ENCODE peak calls at places on chromosomes 16 and 17, in six cellular contexts. One of them, this sample, is unnamed.
A peak's percentile ranks its signal among the peaks of the same experiment; 100 is the strongest.

GRCh38 chr17:83173997-83174858 is 94.8 kb downstream of the METRNL start:
- DNase-seq in thoracic aorta: no peak
- DNase-seq in GM23338: no peak
- DNase-seq in psoas muscle: peak; percentile 59
- DNase-seq in left ventricle myocardium inferior: no peak
- DNase-seq in dorsolateral prefrontal cortex: no peak
- DNase-seq in this sample: no peak

GRCh38 chr16:80569440-80570105 is 28.8 kb downstream of the DYNLRB2 start:
- DNase-seq in thoracic aorta: no peak
- DNase-seq in GM23338: no peak
- DNase-seq in psoas muscle: no peak
- DNase-seq in left ventricle myocardium inferior: no peak
- DNase-seq in dorsolateral prefrontal cortex: no peak
- DNase-seq in this sample: peak; percentile 35

GRCh38 chr16:22638393-22639206 is 127.9 kb downstream of the NPIPB5 start:
- DNase-seq in thoracic aorta: no peak
- DNase-seq in GM23338: no peak
- DNase-seq in psoas muscle: no peak
- DNase-seq in left ventricle myocardium inferior: no peak
- DNase-seq in dorsolateral prefrontal cortex: no peak
- DNase-seq in this sample: no peak

GRCh38 chr17:21033350-21033749 is 9.5 kb downstream of the USP22 start:
- DNase-seq in thoracic aorta: no peak
- DNase-seq in GM23338: no peak
- DNase-seq in psoas muscle: no peak
- DNase-seq in left ventricle myocardium inferior: no peak
- DNase-seq in dorsolateral prefrontal cortex: no peak
- DNase-seq in this sample: no peak

GRCh38 chr16:4847774-4848587 is 700 bp downstream of the UBN1 start:
- DNase-seq in thoracic aorta: no peak
- DNase-seq in GM23338: peak; percentile 55
- DNase-seq in psoas muscle: peak; percentile 70
- DNase-seq in left ventricle myocardium inferior: peak; percentile 47
- DNase-seq in dorsolateral prefrontal cortex: peak; percentile 16
- DNase-seq in this sample: peak; percentile 29

GRCh38 chr17:44219636-44220210 is at the start of gene UBTF:
- DNase-seq in thoracic aorta: no peak
- DNase-seq in GM23338: peak; percentile 75
- DNase-seq in psoas muscle: peak; percentile 71
- DNase-seq in left ventricle myocardium inferior: peak; percentile 80
- DNase-seq in dorsolateral prefrontal cortex: peak; percentile 36
- DNase-seq in this sample: peak; percentile 81

GRCh38 chr16:66858740-66859396 is 14.7 kb downstream of the CA7 start:
- DNase-seq in thoracic aorta: no peak
- DNase-seq in GM23338: no peak
- DNase-seq in psoas muscle: peak; percentile 73
- DNase-seq in left ventricle myocardium inferior: peak; percentile 71
- DNase-seq in dorsolateral prefrontal cortex: peak; percentile 36
- DNase-seq in this sample: no peak

GRCh38 chr17:52532373-52532772 is 373.9 kb upstream of the CA10 start:
- DNase-seq in thoracic aorta: no peak
- DNase-seq in GM23338: no peak
- DNase-seq in psoas muscle: no peak
- DNase-seq in left ventricle myocardium inferior: no peak
- DNase-seq in dorsolateral prefrontal cortex: no peak
- DNase-seq in this sample: no peak

GRCh38 chr17:50150354-50151040 is at the start of gene PPP1R9B:
- DNase-seq in thoracic aorta: no peak
- DNase-seq in GM23338: no peak
- DNase-seq in psoas muscle: no peak
- DNase-seq in left ventricle myocardium inferior: no peak
- DNase-seq in dorsolateral prefrontal cortex: no peak
- DNase-seq in this sample: no peak

GRCh38 chr17:11240041-11240801 is 792 bp upstream of the SHISA6 start:
- DNase-seq in thoracic aorta: no peak
- DNase-seq in GM23338: peak; percentile 39
- DNase-seq in psoas muscle: peak; percentile 34
- DNase-seq in left ventricle myocardium inferior: no peak
- DNase-seq in dorsolateral prefrontal cortex: peak; percentile 20
- DNase-seq in this sample: no peak

GRCh38 chr16:49734330-49734729 is 121.6 kb downstream of the ZNF423 start:
- DNase-seq in thoracic aorta: no peak
- DNase-seq in GM23338: no peak
- DNase-seq in psoas muscle: peak; percentile 47
- DNase-seq in left ventricle myocardium inferior: peak; percentile 58
- DNase-seq in dorsolateral prefrontal cortex: no peak
- DNase-seq in this sample: no peak

DNA sequence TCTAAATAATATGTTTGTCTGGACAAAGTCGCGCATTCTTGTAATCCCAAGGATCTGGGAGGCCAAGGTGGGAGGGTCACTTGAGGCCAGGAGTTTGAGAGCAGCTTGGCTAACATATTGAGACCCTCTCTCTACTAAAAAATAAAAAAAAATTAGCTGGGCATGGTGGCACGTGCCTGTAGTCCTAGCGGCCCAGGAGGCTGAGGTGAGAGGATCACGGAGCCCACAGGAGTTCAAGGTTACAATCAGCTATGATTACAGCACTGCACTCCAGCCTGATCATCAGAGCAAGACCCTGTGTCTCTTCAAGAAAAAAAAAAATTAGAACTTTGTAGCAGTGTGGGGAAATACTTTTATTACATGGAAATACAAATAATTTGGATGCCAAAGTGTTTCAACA is 6.1 kb upstream of the CHST6 start:
- DNase-seq in thoracic aorta: no peak
- DNase-seq in GM23338: no peak
- DNase-seq in psoas muscle: no peak
- DNase-seq in left ventricle myocardium inferior: no peak
- DNase-seq in dorsolateral prefrontal cortex: no peak
- DNase-seq in this sample: no peak
- H3K27ac ChIP-seq in thoracic aorta: peak overlapping the region; percentile 67
- H3K27ac ChIP-seq in GM23338: no peak overlapping the region
- H3K27ac ChIP-seq in psoas muscle: no peak overlapping the region
- H3K27ac ChIP-seq in left ventricle myocardium inferior: peak overlapping the region; percentile 60
- H3K27ac ChIP-seq in dorsolateral prefrontal cortex: no peak overlapping the region
- H3K27ac ChIP-seq in this sample: no peak overlapping the region

GRCh38 chr17:81323411-81323868 is 28.3 kb upstream of the SLC38A10 start:
- DNase-seq in thoracic aorta: no peak
- DNase-seq in GM23338: no peak
- DNase-seq in psoas muscle: no peak
- DNase-seq in left ventricle myocardium inferior: no peak
- DNase-seq in dorsolateral prefrontal cortex: no peak
- DNase-seq in this sample: no peak

GRCh38 chr17:81323083-81323369 is 27.9 kb upstream of the SLC38A10 start:
- DNase-seq in thoracic aorta: no peak
- DNase-seq in GM23338: no peak
- DNase-seq in psoas muscle: no peak
- DNase-seq in left ventricle myocardium inferior: no peak
- DNase-seq in dorsolateral prefrontal cortex: no peak
- DNase-seq in this sample: no peak

GRCh38 chr17:81325057-81325973 is 30.2 kb upstream of the SLC38A10 start:
- DNase-seq in thoracic aorta: no peak
- DNase-seq in GM23338: no peak
- DNase-seq in psoas muscle: no peak
- DNase-seq in left ventricle myocardium inferior: no peak
- DNase-seq in dorsolateral prefrontal cortex: no peak
- DNase-seq in this sample: no peak

GRCh38 chr17:81324177-81324905 is 29.2 kb upstream of the SLC38A10 start:
- DNase-seq in thoracic aorta: no peak
- DNase-seq in GM23338: no peak
- DNase-seq in psoas muscle: no peak
- DNase-seq in left ventricle myocardium inferior: no peak
- DNase-seq in dorsolateral prefrontal cortex: no peak
- DNase-seq in this sample: no peak

GRCh38 chr17:81322271-81323082 is 27.4 kb upstream of the SLC38A10 start:
- DNase-seq in thoracic aorta: no peak
- DNase-seq in GM23338: peak; percentile 69
- DNase-seq in psoas muscle: no peak
- DNase-seq in left ventricle myocardium inferior: no peak
- DNase-seq in dorsolateral prefrontal cortex: no peak
- DNase-seq in this sample: peak; percentile 20
- TF ChIP-seq CTCF in thoracic aorta: no peak
- TF ChIP-seq CTCF in GM23338: peak; percentile 69
- TF ChIP-seq CTCF in psoas muscle: no peak
- TF ChIP-seq CTCF in left ventricle myocardium inferior: peak; percentile 36
- TF ChIP-seq CTCF in dorsolateral prefrontal cortex: no peak
- TF ChIP-seq CTCF in this sample: no peak

GRCh38 chr17:33262724-33263123 is 30.4 kb downstream of the ASIC2 start:
- DNase-seq in thoracic aorta: no peak
- DNase-seq in GM23338: peak; percentile 15
- DNase-seq in psoas muscle: no peak
- DNase-seq in left ventricle myocardium inferior: no peak
- DNase-seq in dorsolateral prefrontal cortex: no peak
- DNase-seq in this sample: no peak
- H3K27me3 ChIP-seq in thoracic aorta: no peaks in the 10 kb centered on the region
- H3K27me3 ChIP-seq in GM23338: no peaks in the 10 kb centered on the region
- H3K27me3 ChIP-seq in psoas muscle: peaks cover 2% of the 10 kb centered on the region
- H3K27me3 ChIP-seq in left ventricle myocardium inferior: peaks cover 93% of the 10 kb centered on the region
- H3K27me3 ChIP-seq in dorsolateral prefrontal cortex: no peaks in the 10 kb centered on the region
- H3K27me3 ChIP-seq in this sample: no peaks in the 10 kb centered on the region

GRCh38 chr16:27112093-27112811 is 45.5 kb downstream of the C16orf82 start:
- DNase-seq in thoracic aorta: no peak
- DNase-seq in GM23338: no peak
- DNase-seq in psoas muscle: no peak
- DNase-seq in left ventricle myocardium inferior: no peak
- DNase-seq in dorsolateral prefrontal cortex: no peak
- DNase-seq in this sample: no peak
- H3K27ac ChIP-seq in thoracic aorta: no peak overlapping the region
- H3K27ac ChIP-seq in GM23338: no peak overlapping the region
- H3K27ac ChIP-seq in psoas muscle: no peak overlapping the region
- H3K27ac ChIP-seq in left ventricle myocardium inferior: no peak overlapping the region
- H3K27ac ChIP-seq in dorsolateral prefrontal cortex: no peak overlapping the region
- H3K27ac ChIP-seq in this sample: no peak overlapping the region